ENCODE peak calls at places on chromosome X, in nine cellular contexts. A is cardiac fibroblast; M is activated T-cell treated with anti-CD3 and anti-CD28 coated beads for 48 hours; O is tibial nerve; G is cardiac muscle cell; D is midbrain; T is activated naive CD4-positive, alpha-beta T cell treated with anti-CD3 and anti-CD28 coated beads, Interleukin-2, amount 50 U/mL, for 16 hours; X is naive thymus-derived CD8-positive, alpha-beta T cell; I is SK-MEL-5. B is an unnamed sample.
A peak's percentile ranks its signal among the peaks of the same experiment; 100 is the strongest.

GRCh38 chrX:71911023-71911730 is 532 bp downstream of the NHSL2 start:
- DNase-seq in I (peak; percentile 1), X (peak; percentile 19), G (no peak), T (peak; percentile 47), A (no peak), M (peak; percentile 15), D (no peak), O (no peak), B (no peak)

GRCh38 chrX:18166068-18166467 is 54.6 kb downstream of the BEND2 start:
- DNase-seq in X (no peak), G (no peak), O (no peak), A (no peak), T (no peak), I (no peak), D (no peak), M (no peak), B (no peak)

GRCh38 chrX:106952988-106953387 is 32.8 kb downstream of the CLDN2 start:
- DNase-seq in A (peak; percentile 48), D (peak; percentile 1), O (no peak), T (no peak), X (no peak), I (peak; percentile 48), G (peak; percentile 48), M (no peak), B (peak; percentile 1)

GRCh38 chrX:22126311-22126710 is 94.2 kb downstream of the PHEX start:
- DNase-seq in X (no peak), D (no peak), M (no peak), A (peak; percentile 3), T (no peak), O (no peak), I (no peak), G (no peak), B (no peak)

GRCh38 chrX:140526138-140526537 is 21.3 kb upstream of the SOX3 start:
- DNase-seq in I (no peak), G (no peak), M (no peak), T (no peak), D (no peak), X (no peak), O (no peak), A (no peak), B (no peak)

GRCh38 chrX:133590703-133591505 is 175.6 kb upstream of the GPC4 start:
- DNase-seq in M (no peak), I (no peak), D (no peak), A (no peak), T (no peak), X (no peak), G (peak; percentile 0), O (no peak), B (no peak)

GRCh38 chrX:115428011-115428410 is 133.0 kb upstream of the PLS3 start:
- DNase-seq in D (no peak), A (no peak), T (no peak), M (no peak), O (no peak), G (no peak), I (no peak), X (no peak), B (no peak)

GRCh38 chrX:99242001-99242400 is 1168.1 kb downstream of the PCDH19 start:
- DNase-seq in I (no peak), M (no peak), T (no peak), A (no peak), D (no peak), X (no peak), G (no peak), O (no peak), B (no peak)

GRCh38 chrX:80335062-80335830 is 85.0 kb upstream of the TENT5D start:
- DNase-seq in A (peak; percentile 7), X (no peak), T (peak; percentile 15), G (peak; percentile 24), I (peak; percentile 75), M (peak; percentile 4), O (peak; percentile 8), D (no peak), B (no peak)

GRCh38 chrX:134990475-134991473 is at the start of gene SMIM10:
- DNase-seq in G (peak; percentile 88), M (peak; percentile 29), A (peak; percentile 86), D (no peak), I (no peak), X (peak; percentile 10), T (peak; percentile 23), O (peak; percentile 65), B (peak; percentile 14)

GRCh38 chrX:8349816-8350544 is 114.7 kb upstream of the VCX3B start:
- DNase-seq in M (no peak), G (no peak), X (no peak), D (no peak), O (no peak), I (no peak), A (no peak), T (no peak), B (no peak)

GRCh38 chrX:132480581-132481203 is 8.1 kb downstream of the MBNL3 start:
- DNase-seq in I (peak; percentile 87), T (peak; percentile 17), M (no peak), A (peak; percentile 63), X (peak; percentile 5), O (no peak), G (peak; percentile 64), D (peak; percentile 49), B (peak; percentile 70)

GRCh38 chrX:11386001-11386523 is 92.8 kb downstream of the AMELX start:
- DNase-seq in O (no peak), T (no peak), G (peak; percentile 79), I (no peak), D (no peak), X (no peak), M (no peak), A (peak; percentile 74), B (no peak)

GRCh38 chrX:44903107-44903506 is 30.1 kb downstream of the KDM6A start:
- DNase-seq in I (peak; percentile 35), D (no peak), M (no peak), T (peak; percentile 13), A (peak; percentile 34), X (no peak), O (no peak), G (peak; percentile 48), B (no peak)

GRCh38 chrX:53263597-53264094 is 17.7 kb downstream of the IQSEC2 start:
- DNase-seq in G (peak; percentile 22), A (peak; percentile 15), X (no peak), T (no peak), M (peak; percentile 42), D (no peak), O (no peak), I (no peak), B (no peak)

GRCh38 chrX:11724122-11725017 is 33.7 kb upstream of the MSL3 start:
- DNase-seq in I (peak; percentile 49), A (peak; percentile 56), T (no peak), O (peak; percentile 25), X (no peak), M (peak; percentile 1), G (peak; percentile 56), D (peak; percentile 1), B (peak; percentile 20)

GRCh38 chrX:7083468-7084396 is 63.8 kb upstream of the STS start:
- DNase-seq in O (no peak), G (peak; percentile 87), T (peak; percentile 43), M (peak; percentile 21), X (no peak), A (peak; percentile 74), I (peak; percentile 38), D (no peak), B (peak; percentile 4)

GRCh38 chrX:137405449-137406140 is 160.3 kb upstream of the ZIC3 start:
- DNase-seq in O (no peak), M (no peak), A (no peak), G (no peak), X (no peak), I (no peak), D (no peak), T (no peak), B (no peak)

GRCh38 chrX:3295731-3296130 is 50.7 kb downstream of the MXRA5 start:
- DNase-seq in T (no peak), A (no peak), O (no peak), M (no peak), I (peak; percentile 43), X (no peak), G (no peak), D (no peak), B (no peak)

GRCh38 chrX:68018248-68019203 is 414.8 kb downstream of the OPHN1 start:
- DNase-seq in X (no peak), G (peak; percentile 35), A (peak; percentile 28), M (peak; percentile 2), I (peak; percentile 61), D (no peak), T (no peak), O (no peak), B (no peak)

GRCh38 chrX:37380920-37381319 is 31.8 kb downstream of the PRRG1 start:
- DNase-seq in M (no peak), I (no peak), A (peak; percentile 65), D (no peak), O (no peak), G (peak; percentile 69), T (no peak), X (no peak), B (peak; percentile 2)

GRCh38 chrX:38860106-38861013 is 59.1 kb downstream of the MID1IP1 start:
- DNase-seq in O (no peak), D (no peak), I (no peak), T (peak; percentile 29), X (no peak), M (peak; percentile 8), A (no peak), G (no peak), B (no peak)

GRCh38 chrX:48971325-48972213 is at the start of gene KCND1:
- DNase-seq in T (peak; percentile 11), M (no peak), G (peak; percentile 81), O (peak; percentile 15), X (no peak), I (no peak), D (no peak), A (peak; percentile 79), B (no peak)

GRCh38 chrX:12137982-12138365 is 299 bp upstream of the FRMPD4 start:
- DNase-seq in T (no peak), M (no peak), G (no peak), I (no peak), D (no peak), O (no peak), A (no peak), X (no peak), B (no peak)

GRCh38 chrX:13373807-13374187 is 53.9 kb upstream of the ATXN3L start:
- DNase-seq in D (no peak), T (no peak), G (peak; percentile 85), I (no peak), M (no peak), O (no peak), A (peak; percentile 92), X (no peak), B (no peak)